ENCODE peak calls at places on chromosomes 5 and 9, in eight cellular contexts. E, L, B, S, R, X, Q and D are unnamed samples.

GRCh38 chr5:149420509-149421371 is 41.6 kb upstream of the IL17B start:
- DNase-seq in L (no peak), B (no peak), R (no peak), X (no peak), S (no peak), E (no peak), Q (no peak), D (no peak)

GRCh38 chr5:33300209-33300742 is 140.5 kb upstream of the TARS1 start:
- DNase-seq in R (no peak), E (no peak), X (peak; percentile 23), Q (no peak), L (no peak), B (no peak), S (no peak), D (no peak)

GRCh38 chr5:151886741-151887261 is 37.9 kb downstream of the GLRA1 start:
- DNase-seq in X (no peak), Q (no peak), E (no peak), S (peak; percentile 37), R (no peak), L (no peak), B (no peak), D (no peak)

GRCh38 chr5:38458174-38458573 is 98.3 kb downstream of the LIFR start:
- DNase-seq in S (no peak), R (no peak), X (no peak), L (no peak), Q (no peak), B (no peak), E (no peak), D (no peak)

GRCh38 chr5:176847155-176847554 is 36.8 kb downstream of the UNC5A start:
- DNase-seq in S (no peak), E (no peak), Q (no peak), X (no peak), L (no peak), B (no peak), R (no peak), D (no peak)

GRCh38 chr9:35198191-35198590 is 36.4 kb downstream of the UNC13B start:
- DNase-seq in Q (no peak), X (no peak), E (no peak), S (no peak), B (no peak), L (no peak), R (no peak), D (no peak)

GRCh38 chr9:123727332-123727731 is 202.6 kb downstream of the DENND1A start:
- DNase-seq in S (no peak), E (no peak), L (no peak), X (peak; percentile 21), B (no peak), R (no peak), Q (no peak), D (no peak)

GRCh38 chr9:96858018-96858573 is 3.8 kb upstream of the ZNF782 start:
- DNase-seq in Q (no peak), X (peak; percentile 67), R (no peak), B (no peak), L (no peak), E (peak; percentile 43), S (no peak), D (no peak)

GRCh38 chr5:159978358-159978757 is 30.6 kb upstream of the TTC1 start:
- DNase-seq in S (peak; percentile 32), L (no peak), R (no peak), B (no peak), Q (no peak), E (no peak), X (no peak), D (no peak)

GRCh38 chr5:157487358-157487757 is 27.3 kb downstream of the NIPAL4 start:
- DNase-seq in L (no peak), S (no peak), R (no peak), E (no peak), Q (no peak), B (no peak), X (no peak), D (no peak)

GRCh38 chr5:95741458-95741857 is 10.3 kb downstream of the RHOBTB3 start:
- DNase-seq in S (no peak), B (no peak), Q (no peak), R (no peak), X (no peak), L (no peak), E (no peak), D (no peak)

GRCh38 chr5:37014321-37014720 is 137.8 kb downstream of the NIPBL start:
- DNase-seq in X (no peak), B (no peak), Q (no peak), S (no peak), R (no peak), L (no peak), E (no peak), D (no peak)

GRCh38 chr9:107637421-107638420 is 148.2 kb upstream of the KLF4 start:
- DNase-seq in E (peak; percentile 82), B (no peak), L (peak; percentile 99), R (peak; percentile 96), S (peak; percentile 84), Q (peak; percentile 98), X (peak; percentile 98), D (peak; percentile 43)

GRCh38 chr9:86350006-86350755 is 4.0 kb downstream of the TUT7 start:
- DNase-seq in E (no peak), R (no peak), S (no peak), B (no peak), Q (no peak), X (no peak), L (no peak), D (no peak)

GRCh38 chr5:72178910-72179815 is 71.9 kb downstream of the MAP1B start:
- DNase-seq in Q (peak; percentile 87), L (no peak), S (peak; percentile 14), B (no peak), E (peak; percentile 53), R (peak; percentile 90), X (peak; percentile 97), D (no peak)

GRCh38 chr5:10921176-10921575 is 160.1 kb upstream of the DAP start:
- DNase-seq in Q (no peak), L (no peak), S (no peak), E (no peak), B (no peak), R (no peak), X (no peak), D (no peak)

GRCh38 chr9:124137009-124137943 is 120.5 kb upstream of the NEK6 start:
- DNase-seq in Q (no peak), R (no peak), L (no peak), S (no peak), E (no peak), X (peak; percentile 41), B (no peak), D (no peak)

GRCh38 chr5:154101184-154101583 is 62.4 kb downstream of the MFAP3 start:
- DNase-seq in S (no peak), Q (no peak), R (no peak), L (no peak), X (no peak), E (no peak), B (no peak), D (no peak)

GRCh38 chr5:100232730-100233129 is 302.4 kb upstream of the FAM174A start:
- DNase-seq in L (no peak), Q (no peak), E (no peak), X (no peak), R (no peak), B (no peak), S (no peak), D (no peak)

GRCh38 chr5:21574429-21574828 is 1278.7 kb downstream of the CDH12 start:
- DNase-seq in L (no peak), Q (no peak), E (no peak), X (no peak), R (no peak), S (no peak), B (no peak), D (no peak)

GRCh38 chr5:54663876-54664275 is 146.3 kb downstream of the SNX18 start:
- DNase-seq in R (peak; percentile 72), Q (peak; percentile 72), S (no peak), L (no peak), B (no peak), X (peak; percentile 96), E (no peak), D (no peak)

GRCh38 chr5:169944922-169945675 is 35.2 kb downstream of the INSYN2B start:
- DNase-seq in R (no peak), B (no peak), L (peak; percentile 5), E (no peak), X (peak; percentile 58), Q (no peak), S (peak; percentile 28), D (no peak)

GRCh38 chr9:113184089-113184488 is 33.3 kb downstream of the SLC31A2 start:
- DNase-seq in Q (no peak), R (no peak), S (no peak), L (no peak), B (no peak), E (no peak), X (no peak), D (no peak)
- H3K36me3 ChIP-seq in Q (peaks cover 64% of the 10 kb centered on the region), R (peaks cover 22% of the 10 kb centered on the region), S (peaks cover 4% of the 10 kb centered on the region), L (peaks cover 38% of the 10 kb centered on the region), B (peaks cover 74% of the 10 kb centered on the region), E (peaks cover 71% of the 10 kb centered on the region), X (peaks cover 58% of the 10 kb centered on the region), D (peaks cover 40% of the 10 kb centered on the region)

GRCh38 chr5:133978943-133979342 is 10.5 kb upstream of the C5orf15 start:
- DNase-seq in Q (no peak), L (no peak), E (no peak), R (no peak), X (no peak), B (no peak), S (no peak), D (no peak)
- H3K36me3 ChIP-seq in Q (peaks cover 80% of the 10 kb centered on the region), L (peaks cover 31% of the 10 kb centered on the region), E (peaks cover 38% of the 10 kb centered on the region), R (peaks cover 5% of the 10 kb centered on the region), X (peaks cover 57% of the 10 kb centered on the region), B (peaks cover 8% of the 10 kb centered on the region), S (peaks cover 14% of the 10 kb centered on the region), D (peaks cover 16% of the 10 kb centered on the region)

DNA sequence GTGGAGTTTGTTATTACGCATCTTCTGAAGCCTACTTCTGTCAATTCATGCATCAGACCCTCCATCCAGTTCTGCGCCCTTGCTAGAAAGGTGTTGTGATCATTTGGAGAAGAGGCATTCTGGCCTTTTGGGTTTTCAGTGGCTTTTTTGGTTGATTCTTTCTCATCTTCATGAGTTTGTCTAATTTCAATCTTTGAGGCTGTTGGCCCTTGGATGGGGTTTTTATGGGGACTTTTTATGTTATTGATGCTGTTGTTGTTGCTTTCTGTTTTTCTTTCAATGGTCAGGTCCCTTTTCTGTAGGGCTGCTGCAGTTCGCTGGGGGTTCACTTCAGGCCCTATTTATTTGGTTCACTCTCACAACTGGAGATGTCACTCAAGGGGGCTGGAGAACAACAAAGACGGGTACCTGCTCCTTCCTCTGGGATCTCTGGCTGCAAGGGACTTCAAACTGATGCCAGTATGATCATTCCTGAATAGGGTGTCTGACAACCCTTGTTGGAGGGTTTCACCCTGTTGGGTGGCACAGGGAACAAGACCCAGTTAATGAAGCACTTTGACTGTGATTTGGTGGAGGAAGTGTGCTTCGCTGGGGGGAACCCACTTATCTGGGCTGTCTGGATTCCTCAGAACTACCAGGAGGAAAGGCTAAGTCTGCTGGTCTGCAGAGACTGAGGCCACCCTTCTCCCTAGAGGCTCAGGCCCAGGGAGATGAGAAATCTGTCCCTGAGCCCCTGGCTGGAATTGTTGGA is 226.7 kb upstream of the PTGER4 start:
- DNase-seq in R (no peak), L (no peak), S (no peak), X (no peak), B (no peak), Q (no peak), E (no peak), D (no peak)
- H3K36me3 ChIP-seq in R (no peaks in the 10 kb centered on the region), L (no peaks in the 10 kb centered on the region), S (no peaks in the 10 kb centered on the region), X (no peaks in the 10 kb centered on the region), B (no peaks in the 10 kb centered on the region), Q (no peaks in the 10 kb centered on the region), E (no peaks in the 10 kb centered on the region), D (no peaks in the 10 kb centered on the region)

DNA sequence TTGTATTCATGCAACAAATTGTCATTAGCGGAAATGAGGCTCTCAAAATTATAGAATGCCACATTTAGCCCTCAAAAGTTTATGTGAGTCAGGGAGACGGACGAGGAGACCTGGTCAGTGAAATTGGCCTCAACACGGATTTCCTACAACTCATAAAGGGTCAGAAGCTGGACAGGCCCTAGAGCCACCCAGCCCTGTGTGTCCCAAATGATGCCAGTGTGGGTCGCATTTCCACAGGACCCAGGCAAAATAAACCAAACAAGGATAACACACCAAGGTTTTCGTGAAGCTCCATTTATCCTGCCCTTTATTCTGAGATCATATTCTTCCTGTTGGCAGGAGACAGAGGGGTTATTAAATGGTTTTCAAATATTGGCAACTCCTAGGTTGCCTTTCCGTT is 72.0 kb upstream of the COL5A1 start:
- DNase-seq in E (no peak), B (no peak), Q (peak; percentile 21), R (no peak), L (no peak), X (no peak), S (no peak), D (no peak)
- H3K36me3 ChIP-seq in E (no peaks in the 10 kb centered on the region), B (no peaks in the 10 kb centered on the region), Q (no peaks in the 10 kb centered on the region), R (no peaks in the 10 kb centered on the region), L (no peaks in the 10 kb centered on the region), X (no peaks in the 10 kb centered on the region), S (no peaks in the 10 kb centered on the region), D (no peaks in the 10 kb centered on the region)